ENCODE peak calls at places on chromosomes 4 and X, in eight cellular contexts. L is HCT116, Y is suprapubic skin, P is vagina, U is breast epithelium, T is Panc1, G is transverse colon, I is GM23338. H is an unnamed sample.

GRCh38 chr4:64682481-64682880 is 273.2 kb upstream of the TECRL start:
- DNase-seq in G (no peak), Y (no peak), U (no peak), I (no peak), P (no peak), T (no peak), L (no peak), H (no peak)

GRCh38 chrX:14660970-14661369 is 131.6 kb downstream of the GLRA2 start:
- DNase-seq in L (no peak), P (no peak), I (no peak), G (no peak), T (no peak), Y (no peak), U (no peak), H (no peak)

GRCh38 chrX:46180258-46180687 is 364.9 kb downstream of the ZNF674 start:
- DNase-seq in L (peak), U (no peak), Y (no peak), G (no peak), I (no peak), P (no peak), T (no peak), H (no peak)

GRCh38 chrX:52015794-52016193 is 53.2 kb downstream of the MAGED4B start:
- DNase-seq in I (peak), Y (no peak), G (no peak), T (no peak), L (no peak), U (no peak), P (no peak), H (no peak)

GRCh38 chrX:120357186-120357585 is 4.7 kb upstream of the ATP1B4 start:
- DNase-seq in U (no peak), G (no peak), Y (no peak), T (no peak), P (no peak), I (no peak), L (no peak), H (no peak)

GRCh38 chrX:151073767-151074166 is 90.6 kb downstream of the HMGB3 start:
- DNase-seq in U (no peak), T (no peak), Y (no peak), I (no peak), P (no peak), G (no peak), L (no peak), H (no peak)

GRCh38 chrX:101362116-101362515 is 13.6 kb upstream of the TIMM8A start:
- DNase-seq in G (no peak), I (no peak), U (no peak), T (no peak), L (no peak), Y (no peak), P (no peak), H (no peak)

GRCh38 chr4:183492791-183493221 is 12.1 kb upstream of the ING2 start:
- DNase-seq in T (no peak), I (no peak), L (no peak), P (no peak), U (no peak), G (no peak), Y (no peak), H (no peak)

GRCh38 chr4:2261110-2261852 is 628 bp downstream of the MXD4 start:
- DNase-seq in G (peak), T (no peak), Y (peak), L (no peak), U (peak), I (peak), P (no peak), H (peak)

GRCh38 chr4:53189011-53189410 is 176.8 kb downstream of the SCFD2 start:
- DNase-seq in I (no peak), L (no peak), Y (no peak), G (no peak), T (no peak), U (no peak), P (no peak), H (no peak)

GRCh38 chr4:110032603-110033002 is 119.9 kb downstream of the EGF start:
- DNase-seq in I (no peak), U (no peak), Y (no peak), P (no peak), L (no peak), T (no peak), G (no peak), H (no peak)

GRCh38 chr4:91681544-91681943 is 622.2 kb upstream of the GRID2 start:
- DNase-seq in I (peak), T (no peak), Y (no peak), G (no peak), L (peak), P (no peak), U (no peak), H (no peak)

GRCh38 chrX:107712231-107713204 is 63.1 kb downstream of the TSC22D3 start:
- DNase-seq in G (peak), U (no peak), P (no peak), T (no peak), Y (no peak), I (no peak), L (no peak), H (peak)

GRCh38 chr4:110020139-110020538 is 107.5 kb downstream of the EGF start:
- DNase-seq in L (no peak), P (no peak), T (no peak), Y (no peak), I (peak), U (no peak), G (no peak), H (no peak)

GRCh38 chrX:130118396-130118795 is 8.1 kb upstream of the ELF4 start:
- DNase-seq in U (no peak), I (no peak), L (no peak), Y (no peak), P (no peak), G (no peak), T (no peak), H (no peak)

GRCh38 chr4:76058888-76059426 is 15.6 kb upstream of the ART3 start:
- DNase-seq in Y (no peak), I (no peak), U (no peak), T (no peak), P (no peak), G (no peak), L (no peak), H (no peak)

GRCh38 chr4:18815779-18816173 is 794.2 kb upstream of the LCORL start:
- DNase-seq in Y (no peak), T (no peak), P (no peak), L (no peak), G (no peak), I (no peak), U (no peak), H (no peak)

GRCh38 chrX:308821-309520 is 9.6 kb downstream of the GTPBP6 start:
- DNase-seq in G (no peak), T (no peak), U (peak), I (no peak), Y (peak), P (no peak), L (no peak), H (peak)

GRCh38 chr4:115918149-115918548 is 804.7 kb upstream of the NDST4 start:
- DNase-seq in T (no peak), U (no peak), P (no peak), G (no peak), Y (no peak), I (no peak), L (no peak), H (no peak)

GRCh38 chr4:109411964-109412363 is 21.7 kb upstream of the SEC24B start:
- DNase-seq in G (no peak), I (no peak), U (no peak), T (no peak), Y (no peak), L (no peak), P (no peak), H (no peak)

GRCh38 chrX:15988661-15989603 is 134.3 kb upstream of the AP1S2 start:
- DNase-seq in L (no peak), T (no peak), U (no peak), P (no peak), I (peak), Y (no peak), G (no peak), H (no peak)

GRCh38 chr4:170009291-170009690 is 16.9 kb downstream of the MFAP3L start:
- DNase-seq in I (no peak), G (no peak), L (no peak), P (no peak), Y (no peak), U (no peak), T (no peak), H (no peak)

GRCh38 chr4:8297141-8297601 is 27.6 kb downstream of the HTRA3 start:
- DNase-seq in I (no peak), T (no peak), U (peak), P (no peak), G (no peak), L (no peak), Y (no peak), H (no peak)

GRCh38 chr4:80207172-80207583 is 9.9 kb downstream of the PRDM8 start:
- DNase-seq in I (peak), T (no peak), G (no peak), P (no peak), L (no peak), U (no peak), Y (no peak), H (no peak)

GRCh38 chrX:139903229-139903628 is 29.6 kb downstream of the ATP11C start:
- DNase-seq in P (no peak), L (no peak), T (no peak), Y (no peak), I (no peak), U (no peak), G (no peak), H (no peak)

GRCh38 chr4:140400111-140400510 is 26.7 kb downstream of the SCOC start:
- DNase-seq in P (no peak), U (no peak), T (no peak), L (no peak), I (no peak), Y (no peak), G (no peak), H (no peak)
- TF ChIP-seq CTCF in P (no peak), U (no peak), T (no peak), L (no peak), I (no peak), Y (no peak), G (no peak), H (no peak)

GRCh38 chr4:112153222-112153791 is 8.1 kb downstream of the FAM241A start:
- DNase-seq in I (no peak), T (no peak), Y (no peak), L (no peak), G (no peak), U (no peak), P (no peak), H (no peak)
- TF ChIP-seq POLR2AphosphoS5 in I (no peak), T (no peak), Y (no peak), L (no peak), G (no peak), U (no peak), P (no peak), H (no peak)

GRCh38 chr4:176099314-176099713 is 33.7 kb downstream of the WDR17 start:
- DNase-seq in L (no peak), T (no peak), U (no peak), I (peak), G (no peak), P (no peak), Y (no peak), H (no peak)
- TF ChIP-seq CTCF in L (no peak), T (no peak), U (no peak), I (no peak), G (no peak), P (no peak), Y (no peak), H (no peak)

GRCh38 chr4:28744066-28744465 is 1883.4 kb downstream of the STIM2 start:
- DNase-seq in G (no peak), I (no peak), T (no peak), L (no peak), P (no peak), Y (no peak), U (no peak), H (no peak)
- TF ChIP-seq POLR2AphosphoS5 in G (no peak), I (no peak), T (no peak), L (no peak), P (no peak), Y (no peak), U (no peak), H (no peak)

DNA sequence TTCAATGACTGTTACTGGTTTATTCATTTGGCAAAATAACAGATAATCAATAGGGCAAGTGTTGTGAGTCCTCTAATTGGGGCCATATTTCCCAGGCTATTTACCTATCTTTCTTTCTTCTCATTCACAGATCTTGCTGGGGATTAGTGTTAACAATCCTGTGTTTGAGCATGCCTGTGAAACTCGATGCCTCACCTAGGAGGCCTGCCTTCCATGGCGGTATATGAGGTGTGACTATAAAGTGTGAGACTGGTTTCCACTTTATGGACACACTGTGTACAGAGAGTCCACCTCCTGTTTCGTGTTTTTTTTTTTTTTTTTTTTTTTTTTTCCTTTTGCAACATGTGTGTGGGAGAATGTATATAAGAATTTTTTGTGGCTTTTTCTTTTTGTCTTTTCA is 199.3 kb downstream of the BMPR1B start:
- DNase-seq in I (peak), P (no peak), U (no peak), L (no peak), G (no peak), T (no peak), Y (no peak), H (no peak)
- TF ChIP-seq CTCF in I (no peak), P (no peak), U (no peak), L (no peak), G (no peak), T (no peak), Y (no peak), H (no peak)

DNA sequence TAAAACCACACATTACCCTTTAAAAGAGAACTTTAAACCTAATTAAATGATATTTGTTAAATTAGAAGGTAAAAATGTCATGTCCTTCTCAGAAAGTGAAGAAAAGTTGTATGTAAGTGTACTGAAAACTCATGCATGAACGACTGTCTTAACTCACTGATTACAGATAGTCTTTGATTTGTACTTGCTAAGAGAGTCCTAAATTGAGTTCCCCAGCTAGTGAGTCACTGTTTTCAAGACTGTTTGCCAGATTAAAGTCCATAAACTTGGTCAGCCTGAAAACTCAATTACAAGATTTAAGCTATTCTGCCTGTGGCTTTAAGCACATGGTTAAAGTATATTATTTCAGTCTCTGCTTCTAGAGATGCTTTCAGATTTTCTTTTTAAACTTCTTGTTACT is 124.9 kb upstream of the ZCCHC13 start:
- DNase-seq in Y (no peak), I (no peak), P (no peak), T (no peak), G (no peak), U (no peak), L (no peak), H (no peak)
- TF ChIP-seq POLR2AphosphoS5 in Y (no peak), I (no peak), P (no peak), T (peak), G (no peak), U (no peak), L (no peak), H (no peak)

GRCh38 chr4:165378398-165378762 is 428 bp upstream of the CPE start:
- DNase-seq in U (no peak), I (no peak), L (no peak), P (no peak), Y (no peak), G (no peak), T (no peak), H (no peak)

GRCh38 chr4:165381821-165382373 is 3.1 kb downstream of the CPE start:
- DNase-seq in L (no peak), P (no peak), U (no peak), G (no peak), T (no peak), Y (no peak), I (no peak), H (no peak)

GRCh38 chr4:165379662-165380061 is 854 bp downstream of the CPE start:
- DNase-seq in T (no peak), I (peak), L (no peak), Y (no peak), U (no peak), P (no peak), G (no peak), H (no peak)

GRCh38 chr4:165375465-165375864 is 3.3 kb upstream of the CPE start:
- DNase-seq in G (no peak), I (no peak), U (no peak), Y (no peak), L (no peak), T (no peak), P (no peak), H (no peak)

DNA sequence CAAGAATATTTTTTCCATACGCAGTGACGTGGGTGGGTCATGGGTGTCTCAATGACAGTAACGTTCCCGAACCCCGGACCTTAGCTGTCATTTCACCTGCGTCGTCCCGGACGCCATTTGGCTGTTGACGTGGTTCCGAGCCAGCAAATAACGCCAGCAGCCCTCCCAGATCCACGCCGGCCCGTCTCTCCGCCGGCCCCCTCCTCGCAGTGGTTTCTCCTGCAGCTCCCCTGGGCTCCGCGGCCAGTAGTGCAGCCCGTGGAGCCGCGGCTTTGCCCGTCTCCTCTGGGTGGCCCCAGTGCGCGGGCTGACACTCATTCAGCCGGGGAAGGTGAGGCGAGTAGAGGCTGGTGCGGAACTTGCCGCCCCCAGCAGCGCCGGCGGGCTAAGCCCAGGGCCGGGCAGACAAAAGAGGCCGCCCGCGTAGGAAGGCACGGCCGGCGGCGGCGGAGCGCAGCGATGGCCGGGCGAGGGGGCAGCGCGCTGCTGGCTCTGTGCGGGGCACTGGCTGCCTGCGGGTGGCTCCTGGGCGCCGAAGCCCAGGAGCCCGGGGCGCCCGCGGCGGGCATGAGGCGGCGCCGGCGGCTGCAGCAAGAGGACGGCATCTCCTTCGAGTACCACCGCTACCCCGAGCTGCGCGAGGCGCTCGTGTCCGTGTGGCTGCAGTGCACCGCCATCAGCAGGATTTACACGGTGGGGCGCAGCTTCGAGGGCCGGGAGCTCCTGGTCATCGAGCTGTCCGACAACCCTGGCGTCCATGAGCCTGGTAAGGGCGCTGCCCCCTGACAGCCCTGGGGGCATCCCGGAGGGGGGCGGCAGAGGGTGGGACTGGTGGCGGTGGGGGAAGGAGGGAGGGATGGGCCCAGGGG is at the start of gene CPE:
- DNase-seq in P (no peak), G (peak), U (peak), Y (peak), T (no peak), L (peak), I (peak), H (peak)
- TF ChIP-seq CTCF in P (no peak), G (peak), U (peak), Y (peak), T (peak), L (peak), I (peak), H (no peak)

GRCh38 chr4:73436674-73437557 is 895 bp downstream of the AFP start:
- DNase-seq in G (no peak), T (no peak), U (no peak), P (no peak), Y (no peak), I (no peak), L (no peak), H (no peak)
- TF ChIP-seq POLR2AphosphoS5 in G (no peak), T (no peak), U (no peak), P (no peak), Y (no peak), I (no peak), L (no peak), H (no peak)

H was measured in spleen.